ENCODE peak calls at places on chromosomes 13 and 19, in six cellular contexts. One of them, this sample, is unnamed.

GRCh38 chr13:99055286-99056073 is 77.6 kb upstream of the DOCK9 start:
- DNase-seq in GM12878: no peak
- DNase-seq in H1: no peak
- DNase-seq in K562: no peak
- DNase-seq in SK-N-SH: no peak
- DNase-seq in HepG2: no peak
- DNase-seq in this sample: no peak

GRCh38 chr19:56748443-56748842 is 76.9 kb upstream of the ZNF835 start:
- DNase-seq in K562: no peak
- DNase-seq in H1: no peak
- DNase-seq in HepG2: peak; percentile 47
- DNase-seq in SK-N-SH: peak; percentile 40
- DNase-seq in GM12878: no peak
- DNase-seq in this sample: peak; percentile 12

GRCh38 chr13:105202384-105202783 is 1333.1 kb downstream of the EFNB2 start:
- DNase-seq in H1: no peak
- DNase-seq in GM12878: no peak
- DNase-seq in K562: no peak
- DNase-seq in HepG2: no peak
- DNase-seq in SK-N-SH: peak; percentile 9
- DNase-seq in this sample: peak; percentile 44

GRCh38 chr19:19546751-19547162 is 8.7 kb downstream of the CILP2 start:
- DNase-seq in SK-N-SH: peak; percentile 74
- DNase-seq in H1: no peak
- DNase-seq in K562: no peak
- DNase-seq in GM12878: no peak
- DNase-seq in HepG2: no peak
- DNase-seq in this sample: no peak

GRCh38 chr13:50026788-50027473 is 11.7 kb downstream of the KCNRG start:
- DNase-seq in HepG2: no peak
- DNase-seq in SK-N-SH: no peak
- DNase-seq in GM12878: peak; percentile 80
- DNase-seq in H1: no peak
- DNase-seq in K562: no peak
- DNase-seq in this sample: no peak

GRCh38 chr19:8204961-8205360 is 4.2 kb upstream of the CERS4 start:
- DNase-seq in SK-N-SH: no peak
- DNase-seq in GM12878: no peak
- DNase-seq in H1: no peak
- DNase-seq in HepG2: no peak
- DNase-seq in K562: no peak
- DNase-seq in this sample: no peak

GRCh38 chr13:23804166-23804565 is 85.0 kb downstream of the MIPEP start:
- DNase-seq in SK-N-SH: no peak
- DNase-seq in GM12878: no peak
- DNase-seq in H1: no peak
- DNase-seq in K562: no peak
- DNase-seq in HepG2: no peak
- DNase-seq in this sample: no peak

GRCh38 chr13:93690139-93690538 is 463.5 kb downstream of the GPC6 start:
- DNase-seq in SK-N-SH: no peak
- DNase-seq in HepG2: peak; percentile 10
- DNase-seq in K562: no peak
- DNase-seq in GM12878: no peak
- DNase-seq in H1: no peak
- DNase-seq in this sample: no peak

GRCh38 chr19:50839712-50840655 is 6.6 kb upstream of the KLK15 start:
- DNase-seq in H1: no peak
- DNase-seq in K562: no peak
- DNase-seq in GM12878: no peak
- DNase-seq in HepG2: no peak
- DNase-seq in SK-N-SH: no peak
- DNase-seq in this sample: no peak

GRCh38 chr19:55179570-55180484 is at the start of gene SYT5:
- DNase-seq in GM12878: no peak
- DNase-seq in HepG2: no peak
- DNase-seq in SK-N-SH: peak; percentile 86
- DNase-seq in K562: peak; percentile 93
- DNase-seq in H1: no peak
- DNase-seq in this sample: peak; percentile 38

GRCh38 chr13:75263741-75264407 is 218.1 kb downstream of the TBC1D4 start:
- DNase-seq in SK-N-SH: no peak
- DNase-seq in HepG2: no peak
- DNase-seq in K562: no peak
- DNase-seq in GM12878: no peak
- DNase-seq in H1: no peak
- DNase-seq in this sample: no peak

GRCh38 chr19:33394006-33394722 is 20.7 kb downstream of the CEBPG start:
- DNase-seq in HepG2: peak; percentile 55
- DNase-seq in H1: no peak
- DNase-seq in GM12878: no peak
- DNase-seq in K562: no peak
- DNase-seq in SK-N-SH: no peak
- DNase-seq in this sample: peak; percentile 76

GRCh38 chr19:45687599-45687998 is 4.2 kb downstream of the SNRPD2 start:
- DNase-seq in SK-N-SH: no peak
- DNase-seq in HepG2: no peak
- DNase-seq in H1: no peak
- DNase-seq in GM12878: no peak
- DNase-seq in K562: no peak
- DNase-seq in this sample: no peak

GRCh38 chr13:33787051-33787591 is 30.8 kb upstream of the RFC3 start:
- DNase-seq in K562: no peak
- DNase-seq in SK-N-SH: peak; percentile 25
- DNase-seq in H1: no peak
- DNase-seq in GM12878: peak; percentile 33
- DNase-seq in HepG2: no peak
- DNase-seq in this sample: peak; percentile 19

GRCh38 chr13:48491423-48492122 is 41.3 kb downstream of the RCBTB2 start:
- DNase-seq in HepG2: no peak
- DNase-seq in K562: no peak
- DNase-seq in GM12878: no peak
- DNase-seq in SK-N-SH: no peak
- DNase-seq in H1: no peak
- DNase-seq in this sample: no peak

GRCh38 chr13:112132619-112133018 is 65.7 kb downstream of the SOX1 start:
- DNase-seq in HepG2: no peak
- DNase-seq in K562: no peak
- DNase-seq in GM12878: no peak
- DNase-seq in SK-N-SH: no peak
- DNase-seq in H1: no peak
- DNase-seq in this sample: no peak

GRCh38 chr13:112133489-112134149 is 66.7 kb downstream of the SOX1 start:
- DNase-seq in GM12878: no peak
- DNase-seq in SK-N-SH: no peak
- DNase-seq in K562: no peak
- DNase-seq in H1: no peak
- DNase-seq in HepG2: no peak
- DNase-seq in this sample: no peak

GRCh38 chr13:112132142-112132541 is 65.2 kb downstream of the SOX1 start:
- DNase-seq in HepG2: no peak
- DNase-seq in H1: no peak
- DNase-seq in GM12878: no peak
- DNase-seq in SK-N-SH: no peak
- DNase-seq in K562: no peak
- DNase-seq in this sample: no peak

GRCh38 chr13:112131081-112131739 is 64.3 kb downstream of the SOX1 start:
- DNase-seq in H1: no peak
- DNase-seq in SK-N-SH: no peak
- DNase-seq in K562: no peak
- DNase-seq in HepG2: no peak
- DNase-seq in GM12878: no peak
- DNase-seq in this sample: no peak

GRCh38 chr13:112131740-112132113 is 64.8 kb downstream of the SOX1 start:
- DNase-seq in HepG2: no peak
- DNase-seq in GM12878: no peak
- DNase-seq in H1: no peak
- DNase-seq in K562: no peak
- DNase-seq in SK-N-SH: no peak
- DNase-seq in this sample: no peak
- H3K27me3 ChIP-seq in HepG2: peaks cover 69% of the 10 kb centered on the region
- H3K27me3 ChIP-seq in GM12878: no peaks in the 10 kb centered on the region
- H3K27me3 ChIP-seq in H1: peaks cover 4% of the 10 kb centered on the region
- H3K27me3 ChIP-seq in K562: peaks cover 50% of the 10 kb centered on the region
- H3K27me3 ChIP-seq in SK-N-SH: peaks cover 79% of the 10 kb centered on the region
- H3K27me3 ChIP-seq in this sample: peaks cover 4% of the 10 kb centered on the region

GRCh38 chr13:111536239-111536638 is 215.8 kb downstream of the TEX29 start:
- DNase-seq in H1: no peak
- DNase-seq in SK-N-SH: no peak
- DNase-seq in HepG2: no peak
- DNase-seq in GM12878: no peak
- DNase-seq in K562: no peak
- DNase-seq in this sample: no peak

GRCh38 chr13:111533900-111534645 is 213.6 kb downstream of the TEX29 start:
- DNase-seq in HepG2: no peak
- DNase-seq in SK-N-SH: no peak
- DNase-seq in K562: no peak
- DNase-seq in H1: no peak
- DNase-seq in GM12878: no peak
- DNase-seq in this sample: no peak

GRCh38 chr13:111537115-111537728 is 216.8 kb downstream of the TEX29 start:
- DNase-seq in HepG2: no peak
- DNase-seq in GM12878: no peak
- DNase-seq in H1: no peak
- DNase-seq in K562: no peak
- DNase-seq in SK-N-SH: no peak
- DNase-seq in this sample: no peak

GRCh38 chr13:111532111-111532510 is 211.7 kb downstream of the TEX29 start:
- DNase-seq in HepG2: no peak
- DNase-seq in K562: no peak
- DNase-seq in SK-N-SH: no peak
- DNase-seq in GM12878: no peak
- DNase-seq in H1: peak; percentile 31
- DNase-seq in this sample: no peak

DNA sequence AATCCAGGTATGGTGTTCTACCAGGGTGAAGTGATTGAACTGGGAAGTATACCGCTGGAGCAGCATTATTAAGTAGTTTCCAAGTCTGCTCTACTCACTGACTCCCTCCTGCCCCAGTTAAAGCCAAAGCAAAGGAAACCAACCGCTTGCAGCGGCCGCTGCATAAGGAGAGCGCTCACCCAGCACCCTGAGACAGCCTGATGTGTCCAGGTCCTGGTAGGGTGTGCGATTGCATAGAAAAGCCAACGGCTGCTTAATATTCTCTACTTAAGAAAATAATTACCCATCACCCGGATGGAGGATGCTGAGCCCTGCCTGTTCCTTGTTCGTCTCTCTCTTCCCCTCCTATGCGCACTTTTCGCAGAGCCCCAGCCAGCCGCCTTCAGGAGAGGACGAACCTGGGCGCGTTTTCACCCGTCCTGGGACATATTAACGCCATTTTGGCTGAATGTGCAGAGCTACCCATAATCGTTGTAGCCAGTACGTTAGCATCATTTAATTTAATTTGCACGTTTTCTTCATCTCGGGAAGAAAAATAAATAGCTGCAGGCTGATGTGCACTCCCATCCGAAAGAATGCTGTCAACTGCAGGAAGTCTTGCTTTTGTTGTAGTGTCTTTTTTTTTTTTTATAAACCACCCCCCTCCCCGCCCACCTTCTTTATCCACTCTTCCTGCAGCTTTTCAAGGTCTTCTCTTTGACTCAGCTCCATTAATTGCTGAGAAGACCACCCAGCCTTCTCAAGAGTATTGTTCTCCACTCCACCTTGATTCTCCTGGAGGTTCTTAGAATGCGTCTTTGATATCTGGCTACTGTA is 214.4 kb downstream of the TEX29 start:
- DNase-seq in H1: no peak
- DNase-seq in GM12878: no peak
- DNase-seq in K562: no peak
- DNase-seq in HepG2: no peak
- DNase-seq in SK-N-SH: no peak
- DNase-seq in this sample: no peak
- H3K4me3 ChIP-seq in H1: peak overlapping the region; percentile 57
- H3K4me3 ChIP-seq in GM12878: no peak overlapping the region
- H3K4me3 ChIP-seq in K562: no peak overlapping the region
- H3K4me3 ChIP-seq in HepG2: no peak overlapping the region
- H3K4me3 ChIP-seq in SK-N-SH: no peak overlapping the region
- H3K4me3 ChIP-seq in this sample: no peak overlapping the region

GRCh38 chr19:29001922-29002247 is 211.1 kb downstream of the UQCRFS1 start:
- DNase-seq in K562: no peak
- DNase-seq in HepG2: no peak
- DNase-seq in H1: no peak
- DNase-seq in SK-N-SH: no peak
- DNase-seq in GM12878: no peak
- DNase-seq in this sample: no peak
- TF ChIP-seq GABPA in K562: no peak
- TF ChIP-seq GABPA in HepG2: no peak
- TF ChIP-seq GABPA in H1: no peak
- TF ChIP-seq GABPA in SK-N-SH: no peak
- TF ChIP-seq GABPA in GM12878: no peak
- TF ChIP-seq GABPA in this sample: no peak

GRCh38 chr13:87674143-87674772 is 3.1 kb downstream of the SLITRK5 start:
- DNase-seq in H1: no peak
- DNase-seq in HepG2: no peak
- DNase-seq in K562: no peak
- DNase-seq in GM12878: no peak
- DNase-seq in SK-N-SH: peak; percentile 5
- DNase-seq in this sample: no peak

GRCh38 chr13:87671824-87672603 is 843 bp downstream of the SLITRK5 start:
- DNase-seq in K562: no peak
- DNase-seq in GM12878: no peak
- DNase-seq in SK-N-SH: peak; percentile 59
- DNase-seq in HepG2: no peak
- DNase-seq in H1: no peak
- DNase-seq in this sample: no peak

GRCh38 chr13:87667686-87668085 is 3.5 kb upstream of the SLITRK5 start:
- DNase-seq in K562: no peak
- DNase-seq in SK-N-SH: no peak
- DNase-seq in HepG2: no peak
- DNase-seq in H1: no peak
- DNase-seq in GM12878: no peak
- DNase-seq in this sample: no peak

GRCh38 chr13:87669379-87669978 is 1.7 kb upstream of the SLITRK5 start:
- DNase-seq in HepG2: peak; percentile 9
- DNase-seq in K562: peak; percentile 9
- DNase-seq in H1: no peak
- DNase-seq in SK-N-SH: peak; percentile 27
- DNase-seq in GM12878: no peak
- DNase-seq in this sample: peak; percentile 20

DNA sequence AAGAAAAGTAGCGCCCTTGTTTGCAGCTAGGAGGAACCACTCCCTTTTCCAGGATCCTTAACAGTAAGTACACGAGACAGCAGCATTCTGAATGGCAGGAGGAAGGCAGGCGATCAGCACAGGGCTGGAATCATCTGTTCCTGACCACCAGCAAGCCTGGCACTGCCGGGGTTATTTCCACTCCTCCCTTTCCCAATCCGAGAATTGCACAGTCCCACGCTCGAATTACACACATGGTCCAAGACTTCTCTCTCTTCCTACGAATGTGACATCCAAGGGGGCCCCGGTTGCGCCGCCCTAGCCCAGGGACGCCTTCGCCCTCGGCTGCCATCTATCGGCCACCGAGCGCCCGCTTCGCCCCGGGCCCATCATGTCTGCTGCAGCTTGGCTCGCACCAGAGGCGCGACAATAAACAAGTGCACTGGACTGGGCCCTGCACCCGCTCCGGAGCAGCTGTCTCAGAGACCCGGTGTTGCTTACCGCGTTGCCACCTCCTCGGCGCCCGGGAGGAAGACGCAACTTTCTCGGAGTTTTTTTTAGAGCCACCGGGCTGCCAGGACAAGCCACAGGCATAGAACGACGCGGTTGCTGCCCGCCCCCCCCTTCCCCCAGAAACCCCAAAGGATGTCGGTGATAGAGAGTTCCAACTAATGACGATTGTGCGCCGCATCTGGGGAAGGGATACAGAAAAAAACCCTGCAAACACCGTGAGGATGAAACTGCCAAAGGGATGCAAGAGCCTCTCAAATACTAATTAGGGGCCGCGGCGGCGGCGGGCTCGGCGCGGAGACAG is at the start of gene SLITRK5:
- DNase-seq in H1: no peak
- DNase-seq in HepG2: peak; percentile 3
- DNase-seq in SK-N-SH: peak; percentile 86
- DNase-seq in K562: no peak
- DNase-seq in GM12878: no peak
- DNase-seq in this sample: peak; percentile 29
- H3K27me3 ChIP-seq in H1: peaks cover 32% of the 10 kb centered on the region
- H3K27me3 ChIP-seq in HepG2: peaks cover 28% of the 10 kb centered on the region
- H3K27me3 ChIP-seq in SK-N-SH: peaks cover 34% of the 10 kb centered on the region
- H3K27me3 ChIP-seq in K562: no peaks in the 10 kb centered on the region
- H3K27me3 ChIP-seq in GM12878: no peaks in the 10 kb centered on the region
- H3K27me3 ChIP-seq in this sample: peaks cover 38% of the 10 kb centered on the region